ENCODE peak calls at places on chromosomes 6 and 20, in ten cellular contexts. T is H1, P is uterus, Z is body of pancreas, U is HepG2, C is Peyer's patch, Y is suprapubic skin, Q is A549, R is transverse colon, N is ovary. X is an unnamed sample. For H3K4me1, the result is how much of the 10 kb centered on the place peaks cover.

GRCh38 chr6:18489335-18489734 is 102.2 kb downstream of the RNF144B start:
- DNase-seq in T (no peak), P (no peak), Z (no peak), U (no peak), C (no peak), Y (no peak), Q (no peak), R (no peak), N (no peak), X (no peak)

GRCh38 chr6:35311390-35312075 is 13.9 kb downstream of the DEF6 start:
- DNase-seq in T (no peak), P (no peak), Z (no peak), U (no peak), C (no peak), Y (no peak), Q (no peak), R (peak), N (no peak), X (peak)

GRCh38 chr6:36426622-36427021 is 16.0 kb downstream of the PXT1 start:
- DNase-seq in T (no peak), P (no peak), Z (no peak), U (peak), C (no peak), Y (no peak), Q (no peak), R (no peak), N (no peak), X (no peak)

GRCh38 chr6:46276571-46277142 is 105.9 kb upstream of the ENPP5 start:
- DNase-seq in T (no peak), P (no peak), Z (no peak), U (no peak), C (no peak), Y (no peak), Q (no peak), R (no peak), N (no peak), X (peak)

GRCh38 chr6:44194326-44194725 is 22.4 kb upstream of the MYMX start:
- DNase-seq in T (no peak), P (no peak), Z (no peak), U (no peak), C (no peak), Y (no peak), Q (no peak), R (no peak), N (no peak), X (no peak)

GRCh38 chr20:63064745-63065711 is 58.3 kb upstream of the BHLHE23 start:
- DNase-seq in T (no peak), P (no peak), Z (no peak), U (no peak), C (peak), Y (peak), Q (no peak), R (no peak), N (no peak), X (no peak)

GRCh38 chr20:51995551-51995951 is 193.2 kb upstream of the SALL4 start:
- DNase-seq in T (no peak), P (no peak), Z (no peak), U (no peak), C (no peak), Y (no peak), Q (no peak), R (no peak), N (no peak), X (no peak)

GRCh38 chr6:45650527-45651135 is 272.9 kb upstream of the SUPT3H start:
- DNase-seq in T (no peak), P (no peak), Z (no peak), U (no peak), C (no peak), Y (no peak), Q (peak), R (no peak), N (no peak), X (no peak)

GRCh38 chr6:44266347-44266746 is 996 bp upstream of the NFKBIE start:
- DNase-seq in T (no peak), P (no peak), Z (no peak), U (no peak), C (peak), Y (no peak), Q (no peak), R (no peak), N (no peak), X (no peak)

GRCh38 chr6:30882764-30883475 is 1.4 kb upstream of the DDR1 start:
- DNase-seq in T (no peak), P (peak), Z (peak), U (no peak), C (peak), Y (no peak), Q (peak), R (peak), N (peak), X (no peak)

GRCh38 chr6:84528201-84528600 is 236.2 kb downstream of the TBX18 start:
- DNase-seq in T (no peak), P (no peak), Z (no peak), U (no peak), C (no peak), Y (no peak), Q (no peak), R (no peak), N (no peak), X (no peak)

GRCh38 chr6:144264270-144265060 is 20.7 kb upstream of the UTRN start:
- DNase-seq in T (no peak), P (peak), Z (peak), U (peak), C (no peak), Y (no peak), Q (peak), R (no peak), N (peak), X (no peak)

GRCh38 chr20:5919634-5920544 is 30.4 kb downstream of the TRMT6 start:
- DNase-seq in T (no peak), P (no peak), Z (no peak), U (no peak), C (no peak), Y (no peak), Q (no peak), R (no peak), N (no peak), X (peak)

GRCh38 chr20:54668271-54669053 is 193.1 kb downstream of the DOK5 start:
- DNase-seq in T (no peak), P (no peak), Z (peak), U (peak), C (no peak), Y (no peak), Q (peak), R (peak), N (no peak), X (no peak)

GRCh38 chr20:51138576-51138975 is 115.7 kb upstream of the KCNG1 start:
- DNase-seq in T (no peak), P (no peak), Z (no peak), U (no peak), C (no peak), Y (no peak), Q (no peak), R (no peak), N (no peak), X (no peak)

GRCh38 chr6:84227044-84227433 is 404 bp downstream of the CEP162 start:
- DNase-seq in T (no peak), P (no peak), Z (no peak), U (no peak), C (no peak), Y (no peak), Q (no peak), R (no peak), N (no peak), X (no peak)

GRCh38 chr6:33702345-33702977 is 9.0 kb downstream of the UQCC2 start:
- DNase-seq in T (no peak), P (no peak), Z (peak), U (peak), C (peak), Y (no peak), Q (peak), R (peak), N (no peak), X (no peak)

GRCh38 chr6:168725821-168726220 is 284.8 kb downstream of the SMOC2 start:
- DNase-seq in T (no peak), P (no peak), Z (no peak), U (no peak), C (no peak), Y (no peak), Q (no peak), R (no peak), N (no peak), X (peak)

GRCh38 chr6:91213229-91213901 is 626.5 kb upstream of the MAP3K7 start:
- DNase-seq in T (no peak), P (no peak), Z (no peak), U (no peak), C (no peak), Y (no peak), Q (no peak), R (peak), N (no peak), X (no peak)

GRCh38 chr20:17504326-17504897 is 26.8 kb downstream of the BFSP1 start:
- DNase-seq in T (no peak), P (peak), Z (no peak), U (no peak), C (no peak), Y (no peak), Q (no peak), R (no peak), N (peak), X (no peak)

GRCh38 chr20:44448753-44449546 is 26.7 kb upstream of the TTPAL start:
- DNase-seq in T (peak), P (no peak), Z (no peak), U (peak), C (no peak), Y (no peak), Q (no peak), R (peak), N (no peak), X (no peak)

GRCh38 chr20:18879262-18879661 is 65.7 kb downstream of the SCP2D1 start:
- DNase-seq in T (no peak), P (no peak), Z (no peak), U (no peak), C (no peak), Y (no peak), Q (no peak), R (no peak), N (no peak), X (no peak)

DNA sequence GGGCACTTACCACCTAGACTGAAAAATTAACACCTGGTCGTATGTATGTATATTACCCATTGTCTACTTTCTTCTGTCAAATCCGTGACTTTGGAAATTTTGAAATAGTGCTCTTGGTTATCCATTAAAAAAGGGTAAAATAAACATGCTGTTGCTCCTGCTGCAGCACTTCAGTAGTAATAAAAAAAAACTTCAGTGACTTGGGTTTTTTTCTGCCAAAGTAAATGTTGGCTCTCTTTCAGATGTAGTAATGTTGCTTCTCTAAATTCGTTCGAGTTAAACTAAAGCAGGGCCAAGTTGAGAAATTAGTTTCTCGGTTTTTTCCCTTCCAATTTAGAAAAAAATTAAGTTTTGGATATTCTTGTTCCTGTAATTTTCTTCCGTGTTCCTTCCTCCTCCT is 34.2 kb downstream of the JARID2 start:
- DNase-seq in T (no peak), P (no peak), Z (no peak), U (peak), C (no peak), Y (no peak), Q (no peak), R (no peak), N (no peak), X (no peak)
- H3K4me1 ChIP-seq in T (under half), P (under half), Z (under half), U (half or more), C (under half), Y (under half), Q (half or more), R (under half), N (under half), X (under half)

GRCh38 chr6:9766240-9766915 is 648.5 kb downstream of the TFAP2A start:
- DNase-seq in T (no peak), P (no peak), Z (no peak), U (no peak), C (no peak), Y (no peak), Q (peak), R (no peak), N (no peak), X (no peak)
- TF ChIP-seq POLR2A in T (no peak), P (no peak), Z (no peak), U (no peak), C (no peak), Y (no peak), Q (no peak), R (no peak), N (no peak), X (no peak)

GRCh38 chr20:21571841-21572690 is 58.2 kb upstream of the NKX2-2 start:
- DNase-seq in T (no peak), P (no peak), Z (no peak), U (peak), C (no peak), Y (no peak), Q (no peak), R (no peak), N (no peak), X (no peak)
- TF ChIP-seq CTCF in T (peak), P (peak), Z (peak), U (peak), C (peak), Y (peak), Q (peak), R (peak), N (peak), X (peak)

DNA sequence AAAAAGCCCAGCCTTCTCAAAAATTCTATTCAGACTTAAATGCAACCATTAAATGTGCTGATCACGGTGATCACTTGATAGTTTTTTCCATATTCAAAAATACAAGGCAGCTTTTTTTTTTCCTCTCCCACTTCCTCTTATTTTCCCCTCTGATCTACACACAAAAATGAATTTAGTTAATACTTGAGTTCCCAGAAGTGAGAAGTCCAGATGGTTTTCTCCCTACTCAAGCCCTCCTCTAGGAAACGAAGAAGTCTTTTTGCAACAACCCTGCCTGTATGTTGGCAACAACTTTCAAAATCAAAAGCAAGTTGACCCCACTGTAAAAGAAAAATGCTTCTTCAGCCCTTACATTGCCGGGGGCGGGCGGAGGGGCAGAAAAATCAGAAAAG is 24.3 kb downstream of the ARHGAP18 start:
- DNase-seq in T (no peak), P (no peak), Z (no peak), U (no peak), C (no peak), Y (no peak), Q (no peak), R (no peak), N (no peak), X (no peak)
- H3K4me1 ChIP-seq in T (under half), P (under half), Z (half or more), U (half or more), C (under half), Y (half or more), Q (under half), R (under half), N (under half), X (under half)

DNA sequence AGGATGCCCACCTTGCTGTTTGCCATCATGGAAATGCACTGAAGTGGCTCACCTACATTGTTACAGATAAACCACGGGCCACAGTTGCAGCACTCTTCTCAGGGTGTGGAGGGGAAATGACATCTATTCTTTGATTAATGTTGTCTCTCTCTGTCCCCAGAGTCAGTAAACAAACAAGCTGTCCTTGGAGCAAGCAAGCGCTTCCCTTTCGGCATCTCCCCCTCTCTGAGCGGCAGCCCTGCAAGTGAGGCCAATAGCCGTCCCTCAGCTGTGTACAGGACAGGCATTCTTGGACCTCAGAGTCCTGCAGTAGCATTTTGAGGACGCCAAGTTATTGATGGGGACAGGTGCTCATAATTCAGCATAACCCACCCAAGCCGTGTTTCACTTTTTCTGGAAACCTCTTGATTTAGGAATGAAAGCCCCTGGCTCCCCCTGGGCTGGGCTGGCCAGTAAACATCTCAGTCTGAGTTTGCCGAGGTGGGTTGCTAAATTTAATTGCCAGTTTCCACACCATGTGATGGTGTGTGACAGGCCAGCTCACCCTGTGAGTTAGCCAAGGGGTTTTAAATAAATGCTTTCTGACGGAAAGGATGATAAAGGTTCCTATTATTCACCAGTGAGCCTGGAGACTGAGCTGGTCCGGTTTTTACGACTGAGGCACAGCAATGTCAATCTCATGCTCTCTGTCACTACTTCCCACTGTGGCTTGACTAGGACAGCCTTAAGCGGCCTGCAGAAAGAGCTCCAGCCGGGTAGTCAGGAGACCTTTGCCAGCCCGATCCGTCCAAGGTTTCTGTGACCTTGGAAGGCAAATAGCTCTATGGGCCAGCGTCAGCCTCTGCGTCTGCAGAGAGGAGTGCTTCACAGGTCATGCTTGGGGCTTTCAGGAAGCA is 214.8 kb upstream of the RREB1 start:
- DNase-seq in T (no peak), P (no peak), Z (no peak), U (no peak), C (no peak), Y (no peak), Q (no peak), R (no peak), N (peak), X (no peak)
- TF ChIP-seq POLR2A in T (no peak), P (no peak), Z (no peak), U (no peak), C (no peak), Y (no peak), Q (no peak), R (no peak), N (no peak), X (no peak)